ENCODE peak calls at places on chromosome 3, in seven cellular contexts. N is CD8-positive, alpha-beta T cell; Q is SJSA1; R is H7; A is lower lobe of right lung; S is hepatocyte; H is brain microvascular endothelial cell. G is an unnamed sample.

GRCh38 chr3:178397836-178398235 is 138.4 kb upstream of the KCNMB2 start:
- DNase-seq in R (no peak), N (no peak), Q (no peak), H (no peak), A (no peak), S (no peak), G (no peak)

GRCh38 chr3:133152056-133152455 is 113.9 kb downstream of the TMEM108 start:
- DNase-seq in Q (no peak), R (no peak), H (no peak), N (no peak), A (no peak), S (peak; percentile 10), G (no peak)

GRCh38 chr3:158539414-158540014 is 31.5 kb upstream of the MLF1 start:
- DNase-seq in H (peak; percentile 45), A (no peak), N (peak; percentile 7), R (no peak), Q (no peak), S (peak; percentile 57), G (peak; percentile 58)

GRCh38 chr3:12191559-12191958 is 32.8 kb upstream of the TIMP4 start:
- DNase-seq in A (no peak), S (no peak), Q (no peak), N (no peak), R (no peak), H (no peak), G (no peak)

GRCh38 chr3:165339753-165340152 is 143.6 kb upstream of the SLITRK3 start:
- DNase-seq in A (no peak), Q (no peak), H (peak; percentile 23), N (no peak), S (peak; percentile 19), R (no peak), G (no peak)

GRCh38 chr3:43629741-43630140 is 7.9 kb upstream of the ANO10 start:
- DNase-seq in H (no peak), Q (no peak), S (no peak), A (no peak), N (no peak), R (no peak), G (no peak)

GRCh38 chr3:187197255-187197654 is at the start of gene RTP1:
- DNase-seq in A (no peak), R (peak; percentile 62), N (no peak), Q (no peak), H (no peak), S (no peak), G (no peak)

GRCh38 chr3:127092776-127093175 is 100.2 kb upstream of the PRR23E start:
- DNase-seq in R (peak; percentile 60), S (no peak), A (no peak), N (no peak), Q (no peak), H (no peak), G (no peak)

GRCh38 chr3:16801698-16802097 is 83.1 kb upstream of the PLCL2 start:
- DNase-seq in H (no peak), N (no peak), A (no peak), S (no peak), Q (no peak), R (no peak), G (no peak)

GRCh38 chr3:153277029-153277428 is 115.0 kb downstream of the RAP2B start:
- DNase-seq in Q (no peak), A (no peak), R (no peak), N (no peak), H (no peak), S (no peak), G (no peak)

GRCh38 chr3:111712294-111713180 is 117.4 kb upstream of the ZBED2 start:
- DNase-seq in S (no peak), R (no peak), H (no peak), A (no peak), N (no peak), Q (no peak), G (no peak)

GRCh38 chr3:159859424-159859823 is 129.2 kb upstream of the IL12A start:
- DNase-seq in S (no peak), Q (no peak), N (no peak), H (no peak), R (no peak), A (no peak), G (no peak)

GRCh38 chr3:161316006-161316689 is 55.2 kb downstream of the SPTSSB start:
- DNase-seq in Q (no peak), N (no peak), S (no peak), R (no peak), A (no peak), H (peak; percentile 77), G (no peak)

GRCh38 chr3:105422645-105423044 is 55.9 kb downstream of the ALCAM start:
- DNase-seq in H (no peak), S (no peak), R (no peak), N (no peak), Q (no peak), A (no peak), G (no peak)

DNA sequence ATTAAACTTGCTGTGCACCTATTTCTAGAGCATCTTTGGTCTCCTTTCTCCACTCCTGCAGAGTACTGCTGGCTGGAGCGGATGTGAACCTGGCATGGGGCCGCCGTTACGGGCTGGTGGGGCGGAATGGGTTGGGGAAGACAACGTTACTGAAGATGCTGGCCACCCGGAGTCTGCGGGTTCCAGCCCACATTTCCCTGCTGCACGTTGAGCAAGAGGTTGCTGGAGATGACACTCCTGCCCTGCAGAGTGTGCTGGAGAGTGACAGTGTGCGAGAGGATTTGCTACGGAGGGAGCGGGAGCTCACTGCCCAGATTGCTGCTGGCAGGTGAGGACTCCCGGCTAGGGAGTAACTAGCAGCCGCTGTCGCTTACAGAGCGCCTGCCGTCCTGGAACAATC is 2.1 kb downstream of the ABCF3 start:
- DNase-seq in Q (no peak), H (no peak), A (no peak), S (no peak), R (peak; percentile 28), N (no peak), G (no peak)
- H3K36me3 ChIP-seq in Q (peaks cover 89% of the 10 kb centered on the region), H (peaks cover 65% of the 10 kb centered on the region), A (peaks cover 66% of the 10 kb centered on the region), S (no peaks in the 10 kb centered on the region), R (peaks cover 44% of the 10 kb centered on the region), N (peaks cover 40% of the 10 kb centered on the region), G (peaks cover 77% of the 10 kb centered on the region)

GRCh38 chr3:134355416-134355815 is 18.8 kb downstream of the AMOTL2 start:
- DNase-seq in S (no peak), H (no peak), Q (no peak), A (no peak), N (no peak), R (no peak), G (peak; percentile 53)

GRCh38 chr3:134357914-134358811 is 16.1 kb downstream of the AMOTL2 start:
- DNase-seq in S (peak; percentile 74), A (peak; percentile 54), Q (peak; percentile 89), N (no peak), H (peak; percentile 92), R (peak; percentile 79), G (peak; percentile 78)

GRCh38 chr3:134357261-134357913 is 16.9 kb downstream of the AMOTL2 start:
- DNase-seq in A (peak; percentile 32), R (peak; percentile 25), N (no peak), Q (no peak), H (no peak), S (no peak), G (peak; percentile 48)

GRCh38 chr3:134354612-134355275 is 19.5 kb downstream of the AMOTL2 start:
- DNase-seq in H (no peak), S (no peak), Q (no peak), A (no peak), R (peak; percentile 28), N (no peak), G (peak; percentile 79)

DNA sequence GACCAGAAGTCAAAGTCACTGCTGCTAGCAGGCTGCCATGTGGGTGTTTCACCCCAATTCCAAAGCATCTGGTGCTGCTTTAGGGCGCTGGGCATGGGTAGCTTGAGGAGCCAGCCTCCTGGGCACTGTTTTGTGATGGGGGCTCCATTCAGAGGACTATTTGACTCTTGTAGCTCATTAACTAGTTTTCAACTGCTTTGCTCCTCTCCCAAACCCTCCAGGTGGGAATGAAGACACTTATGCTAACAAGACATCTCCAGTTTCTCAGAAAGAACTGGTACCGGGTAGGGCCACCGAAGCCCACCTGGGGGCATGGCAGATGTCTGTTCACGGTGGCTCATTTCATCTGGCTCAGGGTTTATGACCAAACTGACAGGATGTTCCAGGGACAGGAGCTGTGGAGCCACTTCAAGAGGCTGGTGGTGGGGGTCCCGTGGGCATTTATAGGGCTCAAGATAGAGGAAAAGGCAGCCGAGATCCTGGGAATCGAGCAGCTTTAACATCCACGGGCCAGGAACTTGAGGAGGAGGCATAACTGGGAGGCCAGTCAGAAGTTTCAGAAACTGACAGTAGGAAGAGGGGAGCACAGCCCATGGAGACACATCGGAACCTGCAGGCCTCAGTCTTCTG is 17.7 kb downstream of the AMOTL2 start:
- DNase-seq in S (no peak), H (no peak), R (peak; percentile 19), A (no peak), Q (no peak), N (no peak), G (peak; percentile 50)
- H3K36me3 ChIP-seq in S (peaks cover 6% of the 10 kb centered on the region), H (peaks cover 70% of the 10 kb centered on the region), R (peaks cover 55% of the 10 kb centered on the region), A (peaks cover 75% of the 10 kb centered on the region), Q (peaks cover 95% of the 10 kb centered on the region), N (no peaks in the 10 kb centered on the region), G (peaks cover 79% of the 10 kb centered on the region)

GRCh38 chr3:14479591-14479990 is 60.6 kb downstream of the GRIP2 start:
- DNase-seq in R (no peak), Q (no peak), N (no peak), H (no peak), S (no peak), A (peak; percentile 33), G (no peak)

GRCh38 chr3:14476583-14477265 is 63.4 kb downstream of the GRIP2 start:
- DNase-seq in R (no peak), A (peak; percentile 21), N (no peak), H (no peak), S (no peak), Q (no peak), G (no peak)

GRCh38 chr3:14475601-14476000 is 64.5 kb downstream of the GRIP2 start:
- DNase-seq in A (no peak), N (no peak), Q (no peak), H (peak; percentile 16), R (no peak), S (no peak), G (no peak)

GRCh38 chr3:14478943-14479550 is 61.1 kb downstream of the GRIP2 start:
- DNase-seq in S (no peak), H (no peak), N (no peak), A (peak; percentile 20), Q (no peak), R (no peak), G (no peak)

DNA sequence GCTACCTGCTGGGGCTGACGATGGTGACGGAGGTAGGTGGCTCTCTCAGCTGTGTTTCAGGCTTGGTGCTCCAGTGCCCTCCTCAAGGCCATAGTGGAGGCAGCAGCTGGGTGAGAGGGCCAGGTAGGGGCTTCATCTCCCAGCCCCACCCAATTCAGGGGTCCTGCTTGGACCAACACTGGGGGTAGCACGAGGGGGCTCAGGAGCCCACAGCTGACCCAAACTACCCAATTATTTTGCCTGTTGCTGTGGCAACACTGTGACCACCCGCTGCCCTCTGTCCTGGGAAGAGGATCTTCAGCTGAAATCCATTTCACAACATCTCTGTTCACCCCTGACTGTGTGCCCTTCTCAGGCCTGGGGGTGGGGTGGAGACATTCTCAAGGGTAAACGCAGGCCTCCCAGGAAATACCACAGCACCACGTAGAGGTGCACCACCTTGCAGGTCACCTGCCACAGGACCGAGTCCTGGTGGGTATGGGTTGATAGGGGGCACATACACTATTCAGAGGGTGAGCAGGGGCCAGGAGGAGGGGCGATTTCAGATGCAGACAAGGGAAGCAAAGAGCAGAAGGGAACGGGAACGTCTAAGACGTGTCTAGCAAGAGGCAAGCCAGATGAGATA is 62.7 kb downstream of the GRIP2 start:
- DNase-seq in A (peak; percentile 24), Q (no peak), R (no peak), H (no peak), N (no peak), S (no peak), G (no peak)
- H3K36me3 ChIP-seq in A (peaks cover 95% of the 10 kb centered on the region), Q (peaks cover 91% of the 10 kb centered on the region), R (peaks cover 69% of the 10 kb centered on the region), H (peaks cover 39% of the 10 kb centered on the region), N (peaks cover 59% of the 10 kb centered on the region), S (peaks cover 4% of the 10 kb centered on the region), G (peaks cover 37% of the 10 kb centered on the region)

GRCh38 chr3:47870156-47870555 is 67.2 kb downstream of the DHX30 start:
- DNase-seq in H (no peak), R (no peak), N (no peak), A (no peak), Q (no peak), S (no peak), G (peak; percentile 3)
- H3K36me3 ChIP-seq in H (peaks cover 86% of the 10 kb centered on the region), R (peaks cover 48% of the 10 kb centered on the region), N (peaks cover 15% of the 10 kb centered on the region), A (peaks cover 98% of the 10 kb centered on the region), Q (peaks cover 91% of the 10 kb centered on the region), S (no peaks in the 10 kb centered on the region), G (peaks cover 87% of the 10 kb centered on the region)